ENCODE peak calls at places on chromosomes 2 and 18, in ten cellular contexts. A is bronchial epithelial cell; I is endodermal cell; M is BJ; Q is mammary epithelial cell; D is left ventricle myocardium inferior; F is tibial nerve; O is gastrocnemius medialis; T is brain microvascular endothelial cell; P is CD8-positive, alpha-beta memory T cell. X is an unnamed sample.

GRCh38 chr2:209970271-209970670 is 32.2 kb upstream of the RPE start:
- DNase-seq in A (no peak), I (no peak), M (no peak), Q (no peak), D (no peak), F (no peak), O (no peak), T (no peak), P (no peak), X (no peak)

GRCh38 chr2:201618744-201619654 is 24.3 kb downstream of the TMEM237 start:
- DNase-seq in A (peak; percentile 27), I (peak; percentile 63), M (no peak), Q (no peak), D (peak; percentile 83), F (peak; percentile 46), O (no peak), T (peak; percentile 64), P (no peak), X (no peak)

GRCh38 chr2:74708296-74708695 is 54.2 kb downstream of the SEMA4F start:
- DNase-seq in A (no peak), I (no peak), M (no peak), Q (no peak), D (no peak), F (no peak), O (peak; percentile 46), T (no peak), P (no peak), X (no peak)

GRCh38 chr18:31199190-31199769 is 36.6 kb upstream of the DSC1 start:
- DNase-seq in A (peak; percentile 81), I (no peak), M (no peak), Q (peak; percentile 85), D (no peak), F (no peak), O (no peak), T (no peak), P (no peak), X (no peak)

GRCh38 chr2:239319261-239319661 is 81.6 kb downstream of the HDAC4 start:
- DNase-seq in A (peak; percentile 7), I (peak; percentile 44), M (no peak), Q (no peak), D (peak; percentile 30), F (peak; percentile 51), O (no peak), T (peak; percentile 41), P (no peak), X (no peak)

GRCh38 chr2:10136187-10136934 is 13.8 kb downstream of the RRM2 start:
- DNase-seq in A (no peak), I (no peak), M (no peak), Q (no peak), D (no peak), F (no peak), O (no peak), T (no peak), P (no peak), X (no peak)

GRCh38 chr2:10002681-10003080 is 40.7 kb upstream of the KLF11 start:
- DNase-seq in A (no peak), I (no peak), M (no peak), Q (no peak), D (no peak), F (no peak), O (no peak), T (no peak), P (no peak), X (no peak)

GRCh38 chr2:197255550-197255949 is 55.0 kb downstream of the ANKRD44 start:
- DNase-seq in A (no peak), I (peak; percentile 78), M (no peak), Q (no peak), D (peak; percentile 67), F (peak; percentile 42), O (peak; percentile 24), T (peak; percentile 45), P (peak; percentile 72), X (peak; percentile 70)

GRCh38 chr2:70069049-70069448 is 18.2 kb upstream of the PCBP1 start:
- DNase-seq in A (peak; percentile 96), I (no peak), M (no peak), Q (peak; percentile 94), D (no peak), F (no peak), O (peak; percentile 70), T (no peak), P (peak; percentile 80), X (peak; percentile 63)

GRCh38 chr2:120344214-120344990 is 1.5 kb upstream of the INHBB start:
- DNase-seq in A (no peak), I (peak; percentile 73), M (no peak), Q (no peak), D (no peak), F (no peak), O (no peak), T (no peak), P (no peak), X (no peak)

GRCh38 chr2:120346667-120347358 is 877 bp downstream of the INHBB start:
- DNase-seq in A (peak; percentile 10), I (peak; percentile 76), M (no peak), Q (peak; percentile 22), D (no peak), F (no peak), O (no peak), T (peak; percentile 28), P (no peak), X (no peak)

GRCh38 chr2:120346034-120346666 is at the start of gene INHBB:
- DNase-seq in A (no peak), I (peak; percentile 72), M (no peak), Q (no peak), D (no peak), F (no peak), O (no peak), T (no peak), P (no peak), X (no peak)

GRCh38 chr2:120343433-120344105 is 2.4 kb upstream of the INHBB start:
- DNase-seq in A (peak; percentile 36), I (peak; percentile 96), M (no peak), Q (peak; percentile 57), D (peak; percentile 81), F (peak; percentile 76), O (peak; percentile 76), T (peak; percentile 53), P (no peak), X (no peak)

DNA sequence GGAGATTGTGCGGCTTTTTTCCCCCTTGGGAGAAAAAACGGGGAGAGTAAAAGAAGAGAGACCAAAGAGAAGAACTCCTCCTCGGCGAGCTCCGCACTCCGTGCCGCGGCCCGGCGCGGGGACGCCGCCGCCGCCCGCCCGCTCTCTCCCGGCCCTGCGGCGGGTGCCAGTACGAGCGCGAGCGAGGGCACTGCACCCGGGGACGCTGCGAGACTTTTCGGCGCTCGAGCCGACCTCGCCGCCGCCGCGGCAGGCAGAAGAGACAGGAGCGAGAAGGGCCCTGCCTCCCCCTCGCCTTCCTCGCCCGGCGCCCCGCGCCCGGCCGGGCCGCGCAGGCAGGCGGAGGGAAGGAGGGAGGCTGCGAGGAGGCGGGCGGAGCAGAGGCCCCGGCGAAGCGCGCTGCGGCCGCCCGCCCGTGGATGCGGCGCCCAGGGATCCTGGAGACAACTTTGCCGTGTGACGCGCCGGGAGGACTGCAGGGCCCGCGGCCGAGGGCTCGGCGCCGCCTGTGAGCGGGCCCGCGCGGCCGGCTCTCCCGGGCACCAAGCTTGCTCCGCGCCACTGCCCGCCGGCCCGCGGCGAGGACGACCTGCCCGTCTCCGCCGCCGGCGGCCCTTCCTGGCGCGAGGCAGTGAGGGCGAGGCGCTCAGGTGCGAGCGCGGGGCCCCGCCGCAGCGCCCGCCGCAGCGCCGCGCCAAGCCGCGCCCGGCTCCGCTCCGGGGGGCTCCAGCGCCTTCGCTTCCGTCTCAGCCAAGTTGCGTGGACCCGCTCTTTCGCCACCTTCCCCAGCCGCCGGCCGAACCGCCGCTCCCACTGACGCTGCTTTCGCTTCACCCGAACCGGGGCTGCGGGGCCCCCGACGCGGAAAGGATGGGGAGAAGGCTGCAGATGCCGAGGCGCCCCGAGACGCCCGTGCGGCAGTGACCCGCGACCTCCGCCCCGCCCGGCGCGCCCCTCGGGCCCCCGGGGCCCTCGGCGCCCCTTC is 653 bp upstream of the INHBB start:
- DNase-seq in A (no peak), I (peak; percentile 73), M (no peak), Q (no peak), D (no peak), F (no peak), O (no peak), T (no peak), P (no peak), X (no peak)
- H3K27me3 ChIP-seq in A (peaks cover 27% of the 10 kb centered on the region), I (peaks cover 97% of the 10 kb centered on the region), M (peaks cover 31% of the 10 kb centered on the region), Q (peaks cover 44% of the 10 kb centered on the region), D (peaks cover 98% of the 10 kb centered on the region), F (peaks cover 84% of the 10 kb centered on the region), O (peaks cover 38% of the 10 kb centered on the region), T (peaks cover 70% of the 10 kb centered on the region), P (peaks cover 28% of the 10 kb centered on the region), X (peaks cover 39% of the 10 kb centered on the region)

DNA sequence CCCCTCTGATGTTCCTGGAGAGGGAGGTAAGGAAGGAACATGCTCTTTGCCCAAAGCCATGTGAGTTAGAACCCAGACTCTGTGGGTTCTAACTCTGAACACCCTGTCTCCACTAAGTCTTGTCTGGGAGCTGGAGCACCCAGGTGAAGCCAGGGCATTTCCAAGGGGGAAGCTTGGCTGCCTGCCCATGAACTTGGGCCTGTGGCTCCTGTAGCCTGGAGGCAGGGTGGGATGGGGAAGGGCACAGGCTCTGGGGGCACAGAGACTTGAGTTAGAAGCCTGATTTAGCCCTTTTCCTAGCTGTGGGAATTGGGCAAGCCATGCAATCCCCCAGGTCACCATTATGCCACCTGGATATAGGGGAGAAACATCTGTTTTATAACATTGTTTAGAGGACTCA is 65.2 kb downstream of the LBH start:
- DNase-seq in A (no peak), I (no peak), M (no peak), Q (no peak), D (no peak), F (no peak), O (no peak), T (no peak), P (no peak), X (no peak)
- H3K27me3 ChIP-seq in A (no peaks in the 10 kb centered on the region), I (no peaks in the 10 kb centered on the region), M (no peaks in the 10 kb centered on the region), Q (no peaks in the 10 kb centered on the region), D (no peaks in the 10 kb centered on the region), F (no peaks in the 10 kb centered on the region), O (no peaks in the 10 kb centered on the region), T (no peaks in the 10 kb centered on the region), P (no peaks in the 10 kb centered on the region), X (no peaks in the 10 kb centered on the region)

DNA sequence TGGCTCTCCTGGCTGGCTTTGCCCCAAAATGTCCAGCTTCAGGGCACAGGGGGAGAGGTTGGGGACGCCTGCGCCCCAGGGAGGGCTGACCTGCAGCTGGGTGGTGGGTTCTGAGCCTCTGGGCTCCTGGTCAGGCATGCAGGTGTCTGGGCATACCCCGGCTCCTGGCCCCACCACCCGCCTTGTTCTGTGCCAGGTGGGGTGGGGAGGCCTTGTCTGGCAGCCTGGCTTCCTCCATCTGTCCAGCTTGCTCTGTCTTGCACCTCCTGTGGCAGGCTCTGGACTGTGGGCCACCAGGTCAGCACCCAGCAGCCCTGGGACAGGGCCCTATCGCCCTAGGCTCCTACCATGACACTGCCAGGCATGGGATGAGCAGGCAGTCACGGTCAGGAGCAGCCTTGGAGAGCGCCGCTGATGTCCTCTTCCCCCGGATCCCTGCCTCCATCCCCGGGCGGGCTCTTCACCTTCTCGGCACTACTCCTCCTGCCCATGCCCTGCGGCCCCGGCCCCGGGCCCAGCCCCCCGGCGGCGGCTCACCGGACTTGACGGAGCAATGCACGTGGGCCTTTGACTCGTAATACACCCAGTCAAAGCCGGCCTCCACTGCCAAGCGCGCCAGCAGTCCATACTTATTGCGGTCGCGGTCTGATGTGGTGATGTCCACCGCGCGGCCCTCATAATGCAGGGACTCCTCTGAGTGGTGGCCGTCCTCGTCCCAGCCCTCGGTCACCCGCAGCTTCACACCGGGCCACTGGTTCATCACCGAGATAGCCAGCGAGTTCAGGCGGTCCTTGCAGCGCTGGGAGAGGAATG is 3.6 kb downstream of the IHH start:
- DNase-seq in A (no peak), I (peak; percentile 64), M (no peak), Q (no peak), D (no peak), F (no peak), O (no peak), T (no peak), P (no peak), X (no peak)
- H3K27me3 ChIP-seq in A (peaks cover 49% of the 10 kb centered on the region), I (peaks cover 98% of the 10 kb centered on the region), M (peaks cover 48% of the 10 kb centered on the region), Q (peaks cover 53% of the 10 kb centered on the region), D (peaks cover 99% of the 10 kb centered on the region), F (peaks cover 71% of the 10 kb centered on the region), O (peaks cover 72% of the 10 kb centered on the region), T (peaks cover 70% of the 10 kb centered on the region), P (peaks cover 35% of the 10 kb centered on the region), X (peaks cover 61% of the 10 kb centered on the region)

GRCh38 chr2:114175507-114175906 is 266.9 kb upstream of the DPP10 start:
- DNase-seq in A (no peak), I (no peak), M (no peak), Q (no peak), D (no peak), F (no peak), O (no peak), T (no peak), P (no peak), X (no peak)
- H3K27me3 ChIP-seq in A (no peaks in the 10 kb centered on the region), I (no peaks in the 10 kb centered on the region), M (no peaks in the 10 kb centered on the region), Q (no peaks in the 10 kb centered on the region), D (no peaks in the 10 kb centered on the region), F (no peaks in the 10 kb centered on the region), O (no peaks in the 10 kb centered on the region), T (no peaks in the 10 kb centered on the region), P (no peaks in the 10 kb centered on the region), X (no peaks in the 10 kb centered on the region)

X was measured in effector memory CD4-positive, alpha-beta T cell.